ENCODE peak calls at places on chromosomes 5 and 9, in ten cellular contexts. E, Q, P, L, Y, A, I, F, V and W are unnamed samples.

GRCh38 chr9:137972988-137973470 is 95.4 kb downstream of the CACNA1B start:
- DNase-seq in E (no peak), Q (no peak), P (no peak), L (no peak), Y (no peak), A (no peak), I (no peak), F (no peak), V (no peak), W (peak; percentile 30)

GRCh38 chr5:152466079-152466745 is 61.1 kb upstream of the NMUR2 start:
- DNase-seq in E (no peak), Q (no peak), P (no peak), L (no peak), Y (no peak), A (no peak), I (no peak), F (no peak), V (no peak), W (no peak)

GRCh38 chr5:146254223-146254622 is 50.8 kb downstream of the RBM27 start:
- DNase-seq in E (no peak), Q (no peak), P (no peak), L (no peak), Y (no peak), A (no peak), I (no peak), F (no peak), V (no peak), W (no peak)

GRCh38 chr5:112616812-112617547 is 120.7 kb upstream of the APC start:
- DNase-seq in E (no peak), Q (no peak), P (no peak), L (peak; percentile 64), Y (no peak), A (no peak), I (no peak), F (no peak), V (no peak), W (no peak)

GRCh38 chr9:115597330-115597729 is 479.4 kb upstream of the TNC start:
- DNase-seq in E (no peak), Q (no peak), P (no peak), L (no peak), Y (no peak), A (no peak), I (no peak), F (no peak), V (no peak), W (no peak)

GRCh38 chr5:76457685-76458491 is 54.8 kb downstream of the IQGAP2 start:
- DNase-seq in E (no peak), Q (no peak), P (no peak), L (peak; percentile 15), Y (no peak), A (no peak), I (no peak), F (no peak), V (no peak), W (no peak)

GRCh38 chr5:113447651-113448050 is 12.9 kb upstream of the TSSK1B start:
- DNase-seq in E (no peak), Q (peak; percentile 11), P (no peak), L (no peak), Y (no peak), A (no peak), I (no peak), F (no peak), V (no peak), W (no peak)

GRCh38 chr5:173165193-173165988 is 21.1 kb downstream of the BNIP1 start:
- DNase-seq in E (no peak), Q (no peak), P (no peak), L (no peak), Y (no peak), A (no peak), I (peak; percentile 31), F (no peak), V (no peak), W (no peak)

GRCh38 chr5:139655727-139656271 is 7.7 kb downstream of the CXXC5 start:
- DNase-seq in E (peak; percentile 57), Q (no peak), P (no peak), L (peak; percentile 73), Y (peak; percentile 76), A (no peak), I (peak; percentile 77), F (no peak), V (no peak), W (peak; percentile 75)

GRCh38 chr5:141101059-141101458 is 786 bp downstream of the PCDHB3 start:
- DNase-seq in E (no peak), Q (no peak), P (no peak), L (no peak), Y (no peak), A (no peak), I (no peak), F (no peak), V (no peak), W (peak; percentile 23)

GRCh38 chr5:53133020-53133419 is 23.5 kb upstream of the MOCS2 start:
- DNase-seq in E (no peak), Q (no peak), P (no peak), L (no peak), Y (no peak), A (no peak), I (no peak), F (no peak), V (no peak), W (no peak)

GRCh38 chr9:84615574-84615973 is 54.0 kb upstream of the NTRK2 start:
- DNase-seq in E (no peak), Q (no peak), P (no peak), L (no peak), Y (no peak), A (no peak), I (no peak), F (no peak), V (no peak), W (no peak)

GRCh38 chr9:89422151-89422918 is 75.6 kb downstream of the SEMA4D start:
- DNase-seq in E (no peak), Q (no peak), P (no peak), L (no peak), Y (no peak), A (no peak), I (no peak), F (no peak), V (peak; percentile 49), W (peak; percentile 64)

GRCh38 chr9:4820172-4820571 is 27.4 kb downstream of the RCL1 start:
- DNase-seq in E (no peak), Q (no peak), P (no peak), L (no peak), Y (no peak), A (no peak), I (no peak), F (no peak), V (no peak), W (no peak)

DNA sequence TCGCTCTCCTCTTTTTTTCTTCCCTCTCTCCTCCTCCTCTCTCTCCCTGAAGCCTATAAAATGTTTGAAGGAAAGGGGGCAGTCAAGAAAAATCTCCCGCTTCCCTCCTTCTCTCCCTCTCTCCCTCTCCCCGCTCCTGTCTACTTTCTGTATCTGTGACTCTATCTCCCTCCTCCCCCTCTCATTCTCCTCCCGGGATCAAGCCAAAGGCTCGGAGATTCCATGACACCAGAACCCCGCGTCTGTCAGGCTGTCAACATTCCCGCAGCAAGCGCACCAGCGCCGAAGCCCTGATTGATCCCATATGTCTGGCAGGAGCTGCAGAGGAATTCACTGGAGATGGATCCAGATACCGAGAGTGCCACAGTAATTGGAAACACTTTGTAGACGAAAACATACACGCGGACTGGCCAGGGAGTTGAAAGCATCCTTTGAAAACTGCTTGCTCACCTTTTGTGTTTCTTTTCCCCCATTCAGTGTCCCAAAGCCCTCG is 268 bp upstream of the SVEP1 start:
- DNase-seq in E (peak; percentile 50), Q (peak; percentile 45), P (no peak), L (peak; percentile 21), Y (no peak), A (no peak), I (peak; percentile 12), F (no peak), V (peak; percentile 37), W (no peak)
- H3K27me3 ChIP-seq in E (peaks cover 10% of the 10 kb centered on the region), Q (no peaks in the 10 kb centered on the region), P (no peaks in the 10 kb centered on the region), L (no peaks in the 10 kb centered on the region), Y (no peaks in the 10 kb centered on the region), A (peaks cover 22% of the 10 kb centered on the region), I (peaks cover 44% of the 10 kb centered on the region), F (no peaks in the 10 kb centered on the region), V (no peaks in the 10 kb centered on the region), W (peaks cover 39% of the 10 kb centered on the region)

DNA sequence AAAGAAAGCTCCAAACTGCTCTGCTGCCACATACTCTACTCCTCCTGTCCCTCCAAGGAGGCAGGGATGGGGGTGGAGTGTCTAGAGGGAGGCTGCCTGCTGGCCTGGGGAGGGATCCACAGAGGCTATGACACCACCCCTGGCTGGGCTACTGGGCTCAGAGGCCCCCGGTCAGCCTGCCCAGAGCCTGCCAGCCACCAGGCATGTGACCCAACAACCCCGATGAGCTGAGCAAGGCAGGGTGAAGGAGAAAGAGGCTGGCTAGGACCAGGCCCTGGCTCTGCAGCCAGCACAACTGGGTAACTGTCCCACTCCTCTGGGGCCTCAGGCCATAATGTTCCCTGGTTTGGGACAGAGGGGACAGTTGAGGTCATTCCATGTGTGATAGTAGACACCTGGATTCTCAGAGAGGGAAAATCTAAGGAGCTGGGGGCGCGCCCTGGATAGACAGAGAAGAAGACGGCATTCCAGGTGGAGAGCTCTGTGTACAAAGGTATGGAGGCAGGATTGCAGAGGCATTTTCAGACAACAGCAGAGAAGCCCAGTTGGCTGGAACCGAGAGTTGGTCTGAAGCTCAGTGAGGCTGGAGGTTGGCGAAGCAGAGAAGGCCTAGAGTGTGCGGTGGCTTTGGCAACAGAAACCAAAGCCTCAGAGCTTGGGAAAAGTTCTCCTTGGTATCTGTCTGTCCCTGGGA is 33.8 kb upstream of the IL17B start:
- DNase-seq in E (peak; percentile 36), Q (no peak), P (no peak), L (no peak), Y (no peak), A (no peak), I (no peak), F (no peak), V (no peak), W (no peak)
- H3K4me3 ChIP-seq in E (peak overlapping the region; percentile 59), Q (no peak overlapping the region), P (no peak overlapping the region), L (no peak overlapping the region), Y (peak overlapping the region; percentile 67), A (no peak overlapping the region), I (peak overlapping the region; percentile 63), F (peak overlapping the region; percentile 52), V (no peak overlapping the region), W (peak overlapping the region; percentile 54)

GRCh38 chr9:77128125-77128789 is 49.1 kb upstream of the VPS13A start:
- DNase-seq in E (no peak), Q (no peak), P (no peak), L (no peak), Y (no peak), A (peak; percentile 80), I (no peak), F (no peak), V (no peak), W (no peak)
- H3K4me1 ChIP-seq in E (no peaks in the 10 kb centered on the region), Q (peaks cover 5% of the 10 kb centered on the region), P (no peaks in the 10 kb centered on the region), L (no peaks in the 10 kb centered on the region), Y (no peaks in the 10 kb centered on the region), A (no peaks in the 10 kb centered on the region), I (no peaks in the 10 kb centered on the region), F (no peaks in the 10 kb centered on the region), V (no peaks in the 10 kb centered on the region), W (no peaks in the 10 kb centered on the region)

DNA sequence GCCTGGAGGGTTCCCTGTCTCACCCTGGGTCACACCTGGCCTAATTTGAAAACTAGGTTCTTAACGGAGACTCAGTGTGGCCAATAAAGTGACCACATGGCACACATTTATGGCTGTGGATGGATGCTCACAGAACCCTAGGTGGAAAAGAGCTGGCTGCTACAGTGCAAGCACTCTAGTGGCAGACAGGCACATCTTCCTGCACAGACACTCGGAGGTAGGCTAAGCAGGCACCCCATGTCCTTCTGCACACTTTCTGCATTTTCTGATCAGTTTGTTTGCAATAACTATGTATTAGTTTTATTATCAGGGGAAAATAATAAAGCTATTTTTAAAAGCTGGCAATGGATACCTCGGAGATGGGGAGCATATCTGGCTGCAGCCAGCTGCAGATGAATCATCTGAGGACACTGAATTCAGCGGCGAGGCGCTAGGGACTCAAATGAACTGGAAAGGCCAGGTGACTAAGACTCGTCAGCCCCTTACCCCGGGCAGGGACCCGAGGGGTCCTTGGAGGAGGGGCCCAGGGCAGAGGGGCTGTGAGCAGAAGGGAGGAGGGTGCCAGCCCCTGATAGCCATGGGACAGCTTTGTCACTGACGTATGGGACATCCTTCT is 96.2 kb downstream of the OLFM1 start:
- DNase-seq in E (no peak), Q (no peak), P (no peak), L (no peak), Y (no peak), A (no peak), I (no peak), F (no peak), V (no peak), W (no peak)
- H3K27me3 ChIP-seq in E (peaks cover 10% of the 10 kb centered on the region), Q (no peaks in the 10 kb centered on the region), P (no peaks in the 10 kb centered on the region), L (no peaks in the 10 kb centered on the region), Y (no peaks in the 10 kb centered on the region), A (no peaks in the 10 kb centered on the region), I (peaks cover 62% of the 10 kb centered on the region), F (no peaks in the 10 kb centered on the region), V (no peaks in the 10 kb centered on the region), W (peaks cover 32% of the 10 kb centered on the region)